ENCODE peak calls at places on chromosomes 11 and 22, in six cellular contexts. Y is amygdala, A is NCI-H446 treated with DMSO at 0.1 percent for 48 hours, T is NCI-H1092, Z is GM12891, D is hepatic stellate cell. L is an unnamed sample.

GRCh38 chr22:21961127-21961867 is 8.6 kb upstream of the PPM1F start:
- DNase-seq in Y (no peak), A (no peak), T (no peak), Z (no peak), D (no peak), L (no peak)

GRCh38 chr11:15190611-15191010 is 75.9 kb downstream of the INSC start:
- DNase-seq in Y (no peak), A (no peak), T (no peak), Z (no peak), D (no peak), L (no peak)

GRCh38 chr11:105937331-105937730 is 84.7 kb downstream of the MSANTD4 start:
- DNase-seq in Y (no peak), A (no peak), T (no peak), Z (no peak), D (no peak), L (no peak)

GRCh38 chr11:134024420-134025085 is 44.3 kb upstream of the JAM3 start:
- DNase-seq in Y (no peak), A (no peak), T (no peak), Z (no peak), D (no peak), L (no peak)

GRCh38 chr22:30285176-30285845 is 4.0 kb downstream of the CASTOR1 start:
- DNase-seq in Y (no peak), A (no peak), T (no peak), Z (no peak), D (no peak), L (no peak)

GRCh38 chr11:84719935-84720577 is 907.1 kb downstream of the DLG2 start:
- DNase-seq in Y (no peak), A (no peak), T (peak), Z (no peak), D (no peak), L (no peak)

GRCh38 chr11:115290479-115291390 is 213.5 kb downstream of the CADM1 start:
- DNase-seq in Y (no peak), A (no peak), T (peak), Z (no peak), D (no peak), L (no peak)

GRCh38 chr22:37016134-37016910 is 2.9 kb downstream of the TST start:
- DNase-seq in Y (no peak), A (no peak), T (no peak), Z (no peak), D (no peak), L (no peak)

GRCh38 chr11:77074626-77075221 is 8.0 kb downstream of the CAPN5 start:
- DNase-seq in Y (no peak), A (no peak), T (no peak), Z (no peak), D (no peak), L (no peak)

GRCh38 chr22:37594237-37594636 is 14.3 kb upstream of the LGALS2 start:
- DNase-seq in Y (no peak), A (no peak), T (no peak), Z (no peak), D (no peak), L (no peak)

GRCh38 chr22:34570408-34570807 is 495.6 kb upstream of the ISX start:
- DNase-seq in Y (no peak), A (no peak), T (no peak), Z (no peak), D (no peak), L (no peak)

GRCh38 chr11:9001736-9002135 is 2.1 kb downstream of the NRIP3 start:
- DNase-seq in Y (no peak), A (no peak), T (no peak), Z (no peak), D (peak), L (no peak)

GRCh38 chr11:8277691-8278090 is 14.0 kb upstream of the LMO1 start:
- DNase-seq in Y (no peak), A (no peak), T (no peak), Z (no peak), D (no peak), L (no peak)

GRCh38 chr11:122439911-122440782 is 215.4 kb upstream of the UBASH3B start:
- DNase-seq in Y (no peak), A (no peak), T (peak), Z (no peak), D (peak), L (peak)

GRCh38 chr11:64230209-64230984 is at the start of gene DNAJC4:
- DNase-seq in Y (peak), A (peak), T (peak), Z (peak), D (peak), L (peak)

GRCh38 chr22:38292694-38293093 is 19.9 kb upstream of the TMEM184B start:
- DNase-seq in Y (no peak), A (no peak), T (no peak), Z (no peak), D (no peak), L (no peak)

GRCh38 chr11:73143126-73143838 is 1.2 kb upstream of the FCHSD2 start:
- DNase-seq in Y (no peak), A (no peak), T (no peak), Z (no peak), D (peak), L (no peak)

GRCh38 chr22:17131686-17132085 is 10.5 kb upstream of the TMEM121B start:
- DNase-seq in Y (peak), A (no peak), T (peak), Z (no peak), D (no peak), L (no peak)

GRCh38 chr22:43798492-43798891 is 13.6 kb downstream of the EFCAB6 start:
- DNase-seq in Y (no peak), A (no peak), T (no peak), Z (no peak), D (no peak), L (no peak)

GRCh38 chr22:25200967-25201366 is 1.3 kb downstream of the CRYBB3 start:
- DNase-seq in Y (no peak), A (no peak), T (no peak), Z (no peak), D (no peak), L (no peak)

GRCh38 chr11:118380571-118380970 is 20.8 kb upstream of the ATP5MG start:
- DNase-seq in Y (no peak), A (no peak), T (no peak), Z (no peak), D (no peak), L (no peak)

GRCh38 chr11:58316142-58316541 is 42.7 kb downstream of the OR5B17 start:
- DNase-seq in Y (no peak), A (no peak), T (no peak), Z (no peak), D (no peak), L (no peak)

GRCh38 chr11:47641585-47642098 is 717 bp downstream of the MTCH2 start:
- DNase-seq in Y (peak), A (no peak), T (no peak), Z (no peak), D (no peak), L (no peak)

GRCh38 chr11:38019072-38019775 is 1421.2 kb upstream of the RAG2 start:
- DNase-seq in Y (no peak), A (no peak), T (no peak), Z (no peak), D (no peak), L (no peak)

GRCh38 chr22:27546157-27546556 is 255.4 kb downstream of the MN1 start:
- DNase-seq in Y (no peak), A (no peak), T (no peak), Z (no peak), D (no peak), L (no peak)

GRCh38 chr11:12239396-12240298 is 129.3 kb downstream of the MICAL2 start:
- DNase-seq in Y (no peak), A (no peak), T (no peak), Z (no peak), D (no peak), L (no peak)

GRCh38 chr22:45974498-45974897 is 2.5 kb downstream of the WNT7B start:
- DNase-seq in Y (no peak), A (no peak), T (no peak), Z (no peak), D (no peak), L (no peak)

GRCh38 chr11:64760759-64761417 is 1.1 kb upstream of the PYGM start:
- DNase-seq in Y (no peak), A (no peak), T (no peak), Z (no peak), D (no peak), L (no peak)

GRCh38 chr22:19407649-19408606 is 23.6 kb downstream of the HIRA start:
- DNase-seq in Y (no peak), A (no peak), T (no peak), Z (no peak), D (no peak), L (no peak)

GRCh38 chr11:108063410-108063809 is 54.7 kb downstream of the CUL5 start:
- DNase-seq in Y (no peak), A (no peak), T (no peak), Z (no peak), D (no peak), L (no peak)

GRCh38 chr11:106091480-106092123 is 14.1 kb downstream of the AASDHPPT start:
- DNase-seq in Y (no peak), A (no peak), T (no peak), Z (peak), D (peak), L (no peak)

GRCh38 chr22:24421428-24421931 is 5.9 kb upstream of the ADORA2A start:
- DNase-seq in Y (no peak), A (no peak), T (no peak), Z (peak), D (no peak), L (no peak)